ENCODE peak calls at places on chromosomes 7 and 10, in five cellular contexts. One of them, this sample, is unnamed. For H3K36me3, the result is how much of the 10 kb centered on the place peaks cover.

GRCh38 chr10:88642991-88643390 is 21.3 kb upstream of the LIPF start:
- DNase-seq in upper lobe of right lung: no peak
- DNase-seq in heart left ventricle: no peak
- DNase-seq in right atrium auricular region: no peak
- DNase-seq in CD8-positive, alpha-beta T cell: no peak
- DNase-seq in this sample: no peak

GRCh38 chr10:85408388-85408787 is 958.2 kb downstream of the GRID1 start:
- DNase-seq in upper lobe of right lung: no peak
- DNase-seq in heart left ventricle: no peak
- DNase-seq in right atrium auricular region: no peak
- DNase-seq in CD8-positive, alpha-beta T cell: no peak
- DNase-seq in this sample: no peak

GRCh38 chr10:97234403-97234802 is 48.6 kb upstream of the SLIT1 start:
- DNase-seq in upper lobe of right lung: no peak
- DNase-seq in heart left ventricle: no peak
- DNase-seq in right atrium auricular region: no peak
- DNase-seq in CD8-positive, alpha-beta T cell: no peak
- DNase-seq in this sample: no peak

GRCh38 chr7:10507032-10507431 is 466.6 kb upstream of the PHF14 start:
- DNase-seq in upper lobe of right lung: no peak
- DNase-seq in heart left ventricle: no peak
- DNase-seq in right atrium auricular region: no peak
- DNase-seq in CD8-positive, alpha-beta T cell: no peak
- DNase-seq in this sample: no peak

GRCh38 chr7:158424011-158424410 is 163.6 kb downstream of the PTPRN2 start:
- DNase-seq in upper lobe of right lung: peak
- DNase-seq in heart left ventricle: no peak
- DNase-seq in right atrium auricular region: no peak
- DNase-seq in CD8-positive, alpha-beta T cell: no peak
- DNase-seq in this sample: no peak

GRCh38 chr7:101911800-101912705 is 94.6 kb downstream of the CUX1 start:
- DNase-seq in upper lobe of right lung: peak
- DNase-seq in heart left ventricle: no peak
- DNase-seq in right atrium auricular region: peak
- DNase-seq in CD8-positive, alpha-beta T cell: no peak
- DNase-seq in this sample: peak

GRCh38 chr7:146172112-146172511 is 55.5 kb downstream of the CNTNAP2 start:
- DNase-seq in upper lobe of right lung: no peak
- DNase-seq in heart left ventricle: no peak
- DNase-seq in right atrium auricular region: no peak
- DNase-seq in CD8-positive, alpha-beta T cell: no peak
- DNase-seq in this sample: no peak

GRCh38 chr10:117448840-117449239 is 73.6 kb upstream of the PDZD8 start:
- DNase-seq in upper lobe of right lung: no peak
- DNase-seq in heart left ventricle: no peak
- DNase-seq in right atrium auricular region: no peak
- DNase-seq in CD8-positive, alpha-beta T cell: no peak
- DNase-seq in this sample: no peak

GRCh38 chr10:72274730-72275350 is 1.1 kb downstream of the DDIT4 start:
- DNase-seq in upper lobe of right lung: peak
- DNase-seq in heart left ventricle: peak
- DNase-seq in right atrium auricular region: peak
- DNase-seq in CD8-positive, alpha-beta T cell: peak
- DNase-seq in this sample: no peak

GRCh38 chr7:107622429-107622828 is 38.2 kb upstream of the SLC26A4 start:
- DNase-seq in upper lobe of right lung: no peak
- DNase-seq in heart left ventricle: no peak
- DNase-seq in right atrium auricular region: no peak
- DNase-seq in CD8-positive, alpha-beta T cell: no peak
- DNase-seq in this sample: peak

GRCh38 chr10:118832242-118832651 is 77.5 kb upstream of the CACUL1 start:
- DNase-seq in upper lobe of right lung: no peak
- DNase-seq in heart left ventricle: peak
- DNase-seq in right atrium auricular region: peak
- DNase-seq in CD8-positive, alpha-beta T cell: no peak
- DNase-seq in this sample: no peak

GRCh38 chr10:110413903-110414562 is 83.7 kb upstream of the DUSP5 start:
- DNase-seq in upper lobe of right lung: no peak
- DNase-seq in heart left ventricle: no peak
- DNase-seq in right atrium auricular region: no peak
- DNase-seq in CD8-positive, alpha-beta T cell: no peak
- DNase-seq in this sample: no peak

GRCh38 chr10:123870260-123870659 is 21.3 kb downstream of the CPXM2 start:
- DNase-seq in upper lobe of right lung: no peak
- DNase-seq in heart left ventricle: no peak
- DNase-seq in right atrium auricular region: no peak
- DNase-seq in CD8-positive, alpha-beta T cell: no peak
- DNase-seq in this sample: peak

GRCh38 chr10:43318978-43319965 is 52.2 kb upstream of the FXYD4 start:
- DNase-seq in upper lobe of right lung: peak
- DNase-seq in heart left ventricle: no peak
- DNase-seq in right atrium auricular region: no peak
- DNase-seq in CD8-positive, alpha-beta T cell: no peak
- DNase-seq in this sample: no peak

GRCh38 chr7:66952343-66953043 is 31.5 kb downstream of the TMEM248 start:
- DNase-seq in upper lobe of right lung: no peak
- DNase-seq in heart left ventricle: no peak
- DNase-seq in right atrium auricular region: no peak
- DNase-seq in CD8-positive, alpha-beta T cell: no peak
- DNase-seq in this sample: peak

GRCh38 chr7:112550468-112551060 is 69.8 kb downstream of the LSMEM1 start:
- DNase-seq in upper lobe of right lung: no peak
- DNase-seq in heart left ventricle: no peak
- DNase-seq in right atrium auricular region: no peak
- DNase-seq in CD8-positive, alpha-beta T cell: peak
- DNase-seq in this sample: no peak

GRCh38 chr7:20954711-20955641 is 168.3 kb upstream of the SP8 start:
- DNase-seq in upper lobe of right lung: no peak
- DNase-seq in heart left ventricle: no peak
- DNase-seq in right atrium auricular region: no peak
- DNase-seq in CD8-positive, alpha-beta T cell: no peak
- DNase-seq in this sample: no peak

GRCh38 chr10:79092292-79092896 is 23.6 kb downstream of the ZMIZ1 start:
- DNase-seq in upper lobe of right lung: no peak
- DNase-seq in heart left ventricle: no peak
- DNase-seq in right atrium auricular region: no peak
- DNase-seq in CD8-positive, alpha-beta T cell: no peak
- DNase-seq in this sample: no peak

GRCh38 chr7:158044156-158044823 is 543.3 kb downstream of the PTPRN2 start:
- DNase-seq in upper lobe of right lung: peak
- DNase-seq in heart left ventricle: no peak
- DNase-seq in right atrium auricular region: no peak
- DNase-seq in CD8-positive, alpha-beta T cell: no peak
- DNase-seq in this sample: no peak

GRCh38 chr7:144481863-144482262 is 78.4 kb upstream of the NOBOX start:
- DNase-seq in upper lobe of right lung: no peak
- DNase-seq in heart left ventricle: no peak
- DNase-seq in right atrium auricular region: no peak
- DNase-seq in CD8-positive, alpha-beta T cell: no peak
- DNase-seq in this sample: no peak

GRCh38 chr7:2730846-2731770 is 43.1 kb downstream of the AMZ1 start:
- DNase-seq in upper lobe of right lung: no peak
- DNase-seq in heart left ventricle: no peak
- DNase-seq in right atrium auricular region: peak
- DNase-seq in CD8-positive, alpha-beta T cell: no peak
- DNase-seq in this sample: no peak

GRCh38 chr7:2729043-2729892 is 41.3 kb downstream of the AMZ1 start:
- DNase-seq in upper lobe of right lung: peak
- DNase-seq in heart left ventricle: no peak
- DNase-seq in right atrium auricular region: no peak
- DNase-seq in CD8-positive, alpha-beta T cell: no peak
- DNase-seq in this sample: no peak

GRCh38 chr7:2729893-2730716 is 42.1 kb downstream of the AMZ1 start:
- DNase-seq in upper lobe of right lung: peak
- DNase-seq in heart left ventricle: no peak
- DNase-seq in right atrium auricular region: no peak
- DNase-seq in CD8-positive, alpha-beta T cell: no peak
- DNase-seq in this sample: no peak

GRCh38 chr7:2726316-2727018 is 38.5 kb downstream of the AMZ1 start:
- DNase-seq in upper lobe of right lung: peak
- DNase-seq in heart left ventricle: no peak
- DNase-seq in right atrium auricular region: no peak
- DNase-seq in CD8-positive, alpha-beta T cell: no peak
- DNase-seq in this sample: no peak

DNA sequence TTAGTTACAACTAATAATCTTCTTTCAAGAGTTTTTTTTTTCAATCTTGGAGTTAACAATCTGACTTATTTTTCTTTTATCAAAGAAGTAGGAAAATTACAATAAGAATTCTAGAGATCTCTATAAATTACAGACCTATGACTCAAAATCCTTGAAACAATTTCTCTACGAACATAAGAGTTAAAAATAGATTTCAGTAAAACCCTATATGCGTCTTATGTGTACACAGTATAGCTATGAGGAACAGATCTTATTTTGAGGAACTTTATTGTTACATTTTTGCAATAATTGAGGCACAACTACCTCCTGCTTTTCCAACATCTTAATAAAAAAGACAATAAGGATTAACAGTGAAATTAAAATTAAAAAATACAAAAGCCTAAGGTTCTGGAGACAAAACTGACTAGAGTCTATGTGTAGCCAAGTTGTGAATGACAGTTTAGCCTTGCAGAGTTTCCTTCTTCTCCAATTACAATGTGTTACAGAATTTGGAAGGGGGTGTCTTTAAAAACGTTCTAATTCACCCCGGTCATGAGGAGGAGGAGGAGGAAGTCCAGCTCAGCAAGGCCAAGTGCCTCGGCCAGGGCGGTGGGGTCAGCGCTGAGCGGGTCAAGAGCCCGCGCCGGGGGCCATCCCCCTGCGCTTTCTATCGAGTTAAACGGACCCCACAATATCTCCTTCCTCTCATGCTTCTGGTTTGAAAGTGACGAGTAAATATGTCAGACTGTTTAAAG is 40.5 kb downstream of the AMZ1 start:
- DNase-seq in upper lobe of right lung: peak
- DNase-seq in heart left ventricle: no peak
- DNase-seq in right atrium auricular region: no peak
- DNase-seq in CD8-positive, alpha-beta T cell: no peak
- DNase-seq in this sample: no peak
- H3K36me3 ChIP-seq in upper lobe of right lung: under half
- H3K36me3 ChIP-seq in heart left ventricle: half or more
- H3K36me3 ChIP-seq in right atrium auricular region: under half
- H3K36me3 ChIP-seq in CD8-positive, alpha-beta T cell: under half
- H3K36me3 ChIP-seq in this sample: under half

DNA sequence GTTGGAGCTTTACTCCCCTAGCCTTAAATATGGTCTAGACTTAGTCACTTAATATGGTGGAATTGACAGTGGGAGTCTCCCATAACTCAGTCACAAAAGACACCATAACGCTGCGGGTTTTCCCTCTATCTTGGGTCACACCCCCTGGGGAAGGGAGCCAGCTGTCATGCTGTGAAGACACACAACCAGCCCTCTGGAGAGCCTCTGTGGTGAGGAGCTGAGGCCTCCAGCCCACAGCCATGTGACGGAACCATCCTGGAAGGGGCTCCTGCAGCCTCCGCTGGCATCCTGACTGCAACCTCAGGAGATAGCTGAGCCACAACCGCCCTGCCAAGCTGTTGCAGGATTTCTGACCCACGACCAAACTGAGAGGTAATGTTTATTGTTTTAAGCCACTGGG is 37.9 kb downstream of the PAXIP1 start:
- DNase-seq in upper lobe of right lung: no peak
- DNase-seq in heart left ventricle: no peak
- DNase-seq in right atrium auricular region: no peak
- DNase-seq in CD8-positive, alpha-beta T cell: no peak
- DNase-seq in this sample: no peak
- TF ChIP-seq CTCF in upper lobe of right lung: no peak
- TF ChIP-seq CTCF in heart left ventricle: no peak
- TF ChIP-seq CTCF in right atrium auricular region: no peak
- TF ChIP-seq CTCF in CD8-positive, alpha-beta T cell: no peak
- TF ChIP-seq CTCF in this sample: no peak

GRCh38 chr7:99034932-99035722 is 108.8 kb downstream of the SMURF1 start:
- DNase-seq in upper lobe of right lung: no peak
- DNase-seq in heart left ventricle: no peak
- DNase-seq in right atrium auricular region: peak
- DNase-seq in CD8-positive, alpha-beta T cell: no peak
- DNase-seq in this sample: no peak

GRCh38 chr7:99036531-99037175 is 107.3 kb downstream of the SMURF1 start:
- DNase-seq in upper lobe of right lung: no peak
- DNase-seq in heart left ventricle: no peak
- DNase-seq in right atrium auricular region: peak
- DNase-seq in CD8-positive, alpha-beta T cell: no peak
- DNase-seq in this sample: peak

GRCh38 chr7:99033765-99034164 is 110.1 kb downstream of the SMURF1 start:
- DNase-seq in upper lobe of right lung: no peak
- DNase-seq in heart left ventricle: no peak
- DNase-seq in right atrium auricular region: peak
- DNase-seq in CD8-positive, alpha-beta T cell: no peak
- DNase-seq in this sample: no peak

GRCh38 chr7:99037327-99037940 is 106.5 kb downstream of the SMURF1 start:
- DNase-seq in upper lobe of right lung: no peak
- DNase-seq in heart left ventricle: no peak
- DNase-seq in right atrium auricular region: no peak
- DNase-seq in CD8-positive, alpha-beta T cell: no peak
- DNase-seq in this sample: no peak

GRCh38 chr7:99035723-99036530 is 108.0 kb downstream of the SMURF1 start:
- DNase-seq in upper lobe of right lung: no peak
- DNase-seq in heart left ventricle: no peak
- DNase-seq in right atrium auricular region: no peak
- DNase-seq in CD8-positive, alpha-beta T cell: no peak
- DNase-seq in this sample: no peak
- H3K36me3 ChIP-seq in upper lobe of right lung: half or more
- H3K36me3 ChIP-seq in heart left ventricle: half or more
- H3K36me3 ChIP-seq in right atrium auricular region: half or more
- H3K36me3 ChIP-seq in CD8-positive, alpha-beta T cell: half or more
- H3K36me3 ChIP-seq in this sample: under half

GRCh38 chr7:151429232-151429554 is 10.7 kb downstream of the CRYGN start:
- DNase-seq in upper lobe of right lung: no peak
- DNase-seq in heart left ventricle: no peak
- DNase-seq in right atrium auricular region: no peak
- DNase-seq in CD8-positive, alpha-beta T cell: no peak
- DNase-seq in this sample: no peak
- TF ChIP-seq CTCF in upper lobe of right lung: no peak
- TF ChIP-seq CTCF in heart left ventricle: no peak
- TF ChIP-seq CTCF in right atrium auricular region: no peak
- TF ChIP-seq CTCF in CD8-positive, alpha-beta T cell: no peak
- TF ChIP-seq CTCF in this sample: no peak

GRCh38 chr7:4782333-4783291 is 7.2 kb downstream of the AP5Z1 start:
- DNase-seq in upper lobe of right lung: no peak
- DNase-seq in heart left ventricle: peak
- DNase-seq in right atrium auricular region: no peak
- DNase-seq in CD8-positive, alpha-beta T cell: no peak
- DNase-seq in this sample: no peak
- H3K36me3 ChIP-seq in upper lobe of right lung: half or more
- H3K36me3 ChIP-seq in heart left ventricle: half or more
- H3K36me3 ChIP-seq in right atrium auricular region: half or more
- H3K36me3 ChIP-seq in CD8-positive, alpha-beta T cell: under half
- H3K36me3 ChIP-seq in this sample: under half

DNA sequence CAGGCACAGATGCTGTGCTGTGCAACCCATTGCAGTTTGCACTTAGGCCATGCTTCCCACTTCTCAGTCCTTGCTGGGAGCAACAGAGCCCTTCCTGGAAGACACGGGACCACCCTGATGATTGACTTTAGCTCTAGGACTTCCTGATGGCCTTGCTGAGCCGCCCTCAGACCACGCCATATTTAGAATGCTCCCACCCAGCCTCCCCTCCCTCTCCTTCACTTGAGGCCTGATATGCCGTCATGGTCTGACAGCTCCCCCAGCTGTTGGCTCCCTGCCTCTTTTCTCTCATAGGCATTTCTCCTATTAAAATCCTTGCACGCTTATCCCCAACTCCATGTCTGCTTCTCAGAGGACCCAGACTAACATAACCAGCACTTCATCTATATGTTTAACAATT is 29.4 kb upstream of the GATAD1 start:
- DNase-seq in upper lobe of right lung: no peak
- DNase-seq in heart left ventricle: no peak
- DNase-seq in right atrium auricular region: no peak
- DNase-seq in CD8-positive, alpha-beta T cell: no peak
- DNase-seq in this sample: no peak
- TF ChIP-seq CTCF in upper lobe of right lung: no peak
- TF ChIP-seq CTCF in heart left ventricle: no peak
- TF ChIP-seq CTCF in right atrium auricular region: no peak
- TF ChIP-seq CTCF in CD8-positive, alpha-beta T cell: no peak
- TF ChIP-seq CTCF in this sample: no peak